ENCODE peak calls at places on chromosomes 6 and 20, in four cellular contexts. L is colonic mucosa; V is stimulated activated CD8-positive, alpha-beta memory T cell treated with anti-CD3 and anti-CD28 coated beads, Interleukin-15, amount 100 ng/mL, for 24 hours; P is stimulated activated naive CD8-positive, alpha-beta T cell treated with anti-CD3 and anti-CD28 coated beads, Interleukin-15, amount 100 ng/mL, for 72 hours. A is an unnamed sample.

GRCh38 chr6:104784884-104785283 is 74.8 kb downstream of the HACE1 start:
- DNase-seq in L (no peak), V (no peak), P (no peak), A (no peak)

GRCh38 chr6:11370191-11371018 is 137.9 kb upstream of the NEDD9 start:
- DNase-seq in L (no peak), V (no peak), P (no peak), A (no peak)

GRCh38 chr20:38728911-38729642 is 4.8 kb downstream of the SLC32A1 start:
- DNase-seq in L (no peak), V (no peak), P (peak), A (peak)

GRCh38 chr6:129583864-129584263 is 126.1 kb downstream of the ARHGAP18 start:
- DNase-seq in L (no peak), V (no peak), P (no peak), A (no peak)

GRCh38 chr6:4466260-4466659 is 309.9 kb upstream of the CDYL start:
- DNase-seq in L (no peak), V (no peak), P (no peak), A (no peak)

GRCh38 chr20:38218566-38218885 is 42.0 kb downstream of the KIAA1755 start:
- DNase-seq in L (no peak), V (no peak), P (no peak), A (no peak)

GRCh38 chr6:125728739-125729138 is 20.7 kb upstream of the HEY2 start:
- DNase-seq in L (no peak), V (no peak), P (no peak), A (no peak)

GRCh38 chr6:4225207-4225872 is 90.0 kb upstream of the ECI2 start:
- DNase-seq in L (no peak), V (no peak), P (no peak), A (no peak)

GRCh38 chr6:166449036-166449435 is 66.3 kb upstream of the MPC1 start:
- DNase-seq in L (no peak), V (no peak), P (no peak), A (no peak)

GRCh38 chr6:37669306-37669705 is 28.4 kb downstream of the MDGA1 start:
- DNase-seq in L (no peak), V (no peak), P (no peak), A (no peak)

A was measured in GM12892.